ENCODE peak calls at places on chromosomes 16 and 17, in six cellular contexts. W is fibroblast of the conjunctiva; I is stimulated activated CD8-positive, alpha-beta memory T cell treated with anti-CD3 and anti-CD28 coated beads, Interleukin-2, amount 100 ng/mL, for 48 hours; Y is NCI-H2081; X is brain microvascular endothelial cell; C is ovary. Q is an unnamed sample.

GRCh38 chr17:55722742-55723487 is at the start of gene TMEM100:
- DNase-seq in X (peak; percentile 79), C (peak; percentile 43), I (no peak), W (peak; percentile 96), Y (no peak), Q (peak; percentile 27)

GRCh38 chr17:81831563-81831956 is 1.5 kb downstream of the MCRIP1 start:
- DNase-seq in I (no peak), X (no peak), W (no peak), Y (no peak), C (no peak), Q (no peak)

GRCh38 chr17:16981928-16982327 is 10.0 kb upstream of the TNFRSF13B start:
- DNase-seq in X (no peak), C (no peak), W (no peak), Y (no peak), I (no peak), Q (no peak)

GRCh38 chr17:81057079-81057730 is 22.3 kb downstream of the BAIAP2 start:
- DNase-seq in I (no peak), Y (no peak), W (peak; percentile 72), X (no peak), C (peak; percentile 45), Q (no peak)

GRCh38 chr17:59840908-59841666 is 51.7 kb downstream of the TUBD1 start:
- DNase-seq in C (no peak), I (no peak), Y (peak; percentile 37), X (peak; percentile 53), W (no peak), Q (no peak)

GRCh38 chr17:48954300-48954755 is 9.7 kb upstream of the SNF8 start:
- DNase-seq in I (no peak), W (peak; percentile 24), Y (peak; percentile 15), X (peak; percentile 40), C (no peak), Q (no peak)

GRCh38 chr17:2364132-2365116 is 27.1 kb downstream of the SGSM2 start:
- DNase-seq in Y (no peak), I (no peak), W (no peak), X (no peak), C (no peak), Q (no peak)

GRCh38 chr17:35312790-35313711 is 60.4 kb downstream of the SLFN11 start:
- DNase-seq in I (peak; percentile 51), W (peak; percentile 76), Y (peak; percentile 48), C (peak; percentile 25), X (peak; percentile 49), Q (peak; percentile 20)

GRCh38 chr16:23967018-23967417 is 131.2 kb downstream of the PRKCB start:
- DNase-seq in Y (no peak), I (no peak), X (no peak), W (no peak), C (peak; percentile 51), Q (no peak)

GRCh38 chr16:8931864-8932263 is 31.8 kb downstream of the USP7 start:
- DNase-seq in W (peak; percentile 43), C (peak; percentile 54), X (peak; percentile 37), I (no peak), Y (no peak), Q (no peak)

GRCh38 chr17:62965149-62965648 is 836 bp upstream of the TANC2 start:
- DNase-seq in X (no peak), C (no peak), W (no peak), I (peak; percentile 23), Y (no peak), Q (no peak)

GRCh38 chr16:354286-354881 is 1.9 kb upstream of the AXIN1 start:
- DNase-seq in Y (no peak), C (no peak), W (no peak), I (no peak), X (no peak), Q (no peak)

GRCh38 chr16:50960517-50961202 is 190.4 kb downstream of the SALL1 start:
- DNase-seq in C (no peak), I (no peak), W (no peak), Y (no peak), X (no peak), Q (no peak)

GRCh38 chr17:37614391-37614790 is 5.2 kb upstream of the SYNRG start:
- DNase-seq in Y (no peak), I (no peak), W (peak; percentile 52), X (peak; percentile 74), C (no peak), Q (peak; percentile 66)

GRCh38 chr17:66135896-66136295 is 56.0 kb downstream of the CEP112 start:
- DNase-seq in Y (no peak), W (no peak), X (no peak), C (no peak), I (no peak), Q (no peak)

GRCh38 chr17:65799454-65799853 is 238.0 kb upstream of the AXIN2 start:
- DNase-seq in C (no peak), Y (no peak), X (no peak), W (no peak), I (no peak), Q (no peak)

GRCh38 chr16:649646-650045 is 481 bp downstream of the WDR90 start:
- DNase-seq in Y (no peak), C (no peak), W (no peak), I (no peak), X (no peak), Q (no peak)

GRCh38 chr17:48051706-48052486 is 3.7 kb downstream of the NFE2L1 start:
- DNase-seq in C (peak; percentile 76), W (peak; percentile 95), I (no peak), X (peak; percentile 95), Y (peak; percentile 24), Q (no peak)

GRCh38 chr16:73771676-73772075 is 524.9 kb upstream of the PSMD7 start:
- DNase-seq in X (peak; percentile 50), I (no peak), C (no peak), Y (no peak), W (no peak), Q (no peak)